ENCODE peak calls at places on chromosome 5, in nine cellular contexts. One of them, this sample, is unnamed.

GRCh38 chr5:139014726-139015125 is 139.6 kb upstream of the LRRTM2 start:
- DNase-seq in stomach: no peak
- DNase-seq in NT2/D1: no peak
- DNase-seq in hepatocyte: no peak
- DNase-seq in mammary epithelial cell: peak; percentile 83
- DNase-seq in suprapubic skin: no peak
- DNase-seq in PC-3: peak; percentile 81
- DNase-seq in left ventricle myocardium inferior: no peak
- DNase-seq in endothelial cell of umbilical vein: peak; percentile 85
- DNase-seq in this sample: no peak

GRCh38 chr5:87876616-87877015 is 392.0 kb downstream of the TMEM161B start:
- DNase-seq in PC-3: no peak
- DNase-seq in stomach: no peak
- DNase-seq in mammary epithelial cell: no peak
- DNase-seq in suprapubic skin: no peak
- DNase-seq in endothelial cell of umbilical vein: no peak
- DNase-seq in hepatocyte: no peak
- DNase-seq in left ventricle myocardium inferior: no peak
- DNase-seq in NT2/D1: no peak
- DNase-seq in this sample: no peak

GRCh38 chr5:59673438-59674058 is 220.0 kb downstream of the PDE4D start:
- DNase-seq in PC-3: peak; percentile 70
- DNase-seq in left ventricle myocardium inferior: no peak
- DNase-seq in NT2/D1: peak; percentile 11
- DNase-seq in stomach: no peak
- DNase-seq in suprapubic skin: no peak
- DNase-seq in mammary epithelial cell: peak; percentile 37
- DNase-seq in endothelial cell of umbilical vein: peak; percentile 66
- DNase-seq in hepatocyte: peak; percentile 68
- DNase-seq in this sample: no peak

GRCh38 chr5:89399553-89399952 is 516.6 kb upstream of the MEF2C start:
- DNase-seq in left ventricle myocardium inferior: no peak
- DNase-seq in endothelial cell of umbilical vein: peak; percentile 56
- DNase-seq in suprapubic skin: no peak
- DNase-seq in mammary epithelial cell: peak; percentile 24
- DNase-seq in NT2/D1: no peak
- DNase-seq in PC-3: peak; percentile 15
- DNase-seq in stomach: no peak
- DNase-seq in hepatocyte: no peak
- DNase-seq in this sample: no peak

GRCh38 chr5:73213566-73213998 is 40.6 kb downstream of the TMEM174 start:
- DNase-seq in endothelial cell of umbilical vein: no peak
- DNase-seq in left ventricle myocardium inferior: no peak
- DNase-seq in NT2/D1: no peak
- DNase-seq in stomach: no peak
- DNase-seq in suprapubic skin: no peak
- DNase-seq in PC-3: peak; percentile 11
- DNase-seq in hepatocyte: no peak
- DNase-seq in mammary epithelial cell: no peak
- DNase-seq in this sample: peak; percentile 71

GRCh38 chr5:173777149-173777548 is 111.0 kb upstream of the CPEB4 start:
- DNase-seq in mammary epithelial cell: no peak
- DNase-seq in stomach: no peak
- DNase-seq in hepatocyte: no peak
- DNase-seq in PC-3: no peak
- DNase-seq in left ventricle myocardium inferior: no peak
- DNase-seq in suprapubic skin: no peak
- DNase-seq in endothelial cell of umbilical vein: no peak
- DNase-seq in NT2/D1: no peak
- DNase-seq in this sample: no peak

GRCh38 chr5:131357739-131358561 is 94.1 kb downstream of the CDC42SE2 start:
- DNase-seq in stomach: no peak
- DNase-seq in suprapubic skin: no peak
- DNase-seq in endothelial cell of umbilical vein: no peak
- DNase-seq in hepatocyte: no peak
- DNase-seq in NT2/D1: no peak
- DNase-seq in PC-3: no peak
- DNase-seq in mammary epithelial cell: no peak
- DNase-seq in left ventricle myocardium inferior: no peak
- DNase-seq in this sample: no peak

GRCh38 chr5:94793113-94793815 is 174.8 kb downstream of the SLF1 start:
- DNase-seq in suprapubic skin: no peak
- DNase-seq in hepatocyte: no peak
- DNase-seq in stomach: no peak
- DNase-seq in left ventricle myocardium inferior: no peak
- DNase-seq in endothelial cell of umbilical vein: peak; percentile 30
- DNase-seq in mammary epithelial cell: no peak
- DNase-seq in PC-3: peak; percentile 15
- DNase-seq in NT2/D1: no peak
- DNase-seq in this sample: no peak

GRCh38 chr5:71932649-71933338 is 174.5 kb upstream of the MAP1B start:
- DNase-seq in mammary epithelial cell: no peak
- DNase-seq in hepatocyte: peak; percentile 69
- DNase-seq in stomach: peak; percentile 59
- DNase-seq in NT2/D1: peak; percentile 40
- DNase-seq in suprapubic skin: no peak
- DNase-seq in PC-3: peak; percentile 80
- DNase-seq in left ventricle myocardium inferior: peak; percentile 29
- DNase-seq in endothelial cell of umbilical vein: peak; percentile 92
- DNase-seq in this sample: peak; percentile 70

GRCh38 chr5:150502106-150502505 is 5.8 kb upstream of the NDST1 start:
- DNase-seq in endothelial cell of umbilical vein: no peak
- DNase-seq in left ventricle myocardium inferior: no peak
- DNase-seq in mammary epithelial cell: peak; percentile 42
- DNase-seq in NT2/D1: no peak
- DNase-seq in PC-3: no peak
- DNase-seq in suprapubic skin: no peak
- DNase-seq in stomach: no peak
- DNase-seq in hepatocyte: no peak
- DNase-seq in this sample: no peak

GRCh38 chr5:150173154-150173553 is 6.6 kb downstream of the CDX1 start:
- DNase-seq in NT2/D1: no peak
- DNase-seq in mammary epithelial cell: no peak
- DNase-seq in suprapubic skin: no peak
- DNase-seq in endothelial cell of umbilical vein: no peak
- DNase-seq in left ventricle myocardium inferior: no peak
- DNase-seq in hepatocyte: no peak
- DNase-seq in PC-3: no peak
- DNase-seq in stomach: no peak
- DNase-seq in this sample: peak; percentile 38

GRCh38 chr5:159427180-159428012 is 97.1 kb upstream of the IL12B start:
- DNase-seq in PC-3: no peak
- DNase-seq in stomach: no peak
- DNase-seq in NT2/D1: no peak
- DNase-seq in mammary epithelial cell: no peak
- DNase-seq in hepatocyte: no peak
- DNase-seq in endothelial cell of umbilical vein: no peak
- DNase-seq in left ventricle myocardium inferior: no peak
- DNase-seq in suprapubic skin: no peak
- DNase-seq in this sample: no peak

GRCh38 chr5:66498791-66499207 is 97.4 kb upstream of the MAST4 start:
- DNase-seq in PC-3: peak; percentile 10
- DNase-seq in stomach: no peak
- DNase-seq in mammary epithelial cell: peak; percentile 42
- DNase-seq in left ventricle myocardium inferior: no peak
- DNase-seq in suprapubic skin: no peak
- DNase-seq in hepatocyte: peak; percentile 12
- DNase-seq in NT2/D1: no peak
- DNase-seq in endothelial cell of umbilical vein: peak; percentile 4
- DNase-seq in this sample: no peak

GRCh38 chr5:29378104-29378503 is 1815.4 kb upstream of the CDH6 start:
- DNase-seq in mammary epithelial cell: no peak
- DNase-seq in left ventricle myocardium inferior: no peak
- DNase-seq in stomach: no peak
- DNase-seq in suprapubic skin: no peak
- DNase-seq in endothelial cell of umbilical vein: no peak
- DNase-seq in hepatocyte: no peak
- DNase-seq in PC-3: peak; percentile 62
- DNase-seq in NT2/D1: no peak
- DNase-seq in this sample: no peak

GRCh38 chr5:90287031-90287430 is 122.5 kb downstream of the CETN3 start:
- DNase-seq in PC-3: peak; percentile 27
- DNase-seq in NT2/D1: no peak
- DNase-seq in suprapubic skin: no peak
- DNase-seq in mammary epithelial cell: no peak
- DNase-seq in stomach: no peak
- DNase-seq in endothelial cell of umbilical vein: no peak
- DNase-seq in hepatocyte: no peak
- DNase-seq in left ventricle myocardium inferior: no peak
- DNase-seq in this sample: no peak

GRCh38 chr5:59496524-59497134 is 396.9 kb downstream of the PDE4D start:
- DNase-seq in suprapubic skin: no peak
- DNase-seq in NT2/D1: no peak
- DNase-seq in mammary epithelial cell: no peak
- DNase-seq in stomach: no peak
- DNase-seq in left ventricle myocardium inferior: no peak
- DNase-seq in hepatocyte: no peak
- DNase-seq in endothelial cell of umbilical vein: peak; percentile 11
- DNase-seq in PC-3: peak; percentile 39
- DNase-seq in this sample: no peak

GRCh38 chr5:93579561-93580386 is 1.2 kb downstream of the NR2F1-AS1 start:
- DNase-seq in hepatocyte: no peak
- DNase-seq in left ventricle myocardium inferior: no peak
- DNase-seq in mammary epithelial cell: peak; percentile 52
- DNase-seq in NT2/D1: no peak
- DNase-seq in endothelial cell of umbilical vein: peak; percentile 65
- DNase-seq in stomach: no peak
- DNase-seq in suprapubic skin: no peak
- DNase-seq in PC-3: peak; percentile 51
- DNase-seq in this sample: no peak

GRCh38 chr5:172849636-172850453 is 15.8 kb downstream of the ERGIC1 start:
- DNase-seq in mammary epithelial cell: peak; percentile 28
- DNase-seq in hepatocyte: no peak
- DNase-seq in endothelial cell of umbilical vein: no peak
- DNase-seq in NT2/D1: no peak
- DNase-seq in stomach: peak; percentile 86
- DNase-seq in PC-3: peak; percentile 16
- DNase-seq in suprapubic skin: no peak
- DNase-seq in left ventricle myocardium inferior: no peak
- DNase-seq in this sample: peak; percentile 86

GRCh38 chr5:38888023-38888422 is 42.2 kb downstream of the OSMR start:
- DNase-seq in NT2/D1: peak; percentile 23
- DNase-seq in hepatocyte: no peak
- DNase-seq in stomach: no peak
- DNase-seq in endothelial cell of umbilical vein: no peak
- DNase-seq in mammary epithelial cell: no peak
- DNase-seq in PC-3: no peak
- DNase-seq in suprapubic skin: no peak
- DNase-seq in left ventricle myocardium inferior: no peak
- DNase-seq in this sample: no peak
- H3K36me3 ChIP-seq in NT2/D1: peaks cover 12% of the 10 kb centered on the region
- H3K36me3 ChIP-seq in hepatocyte: no peaks in the 10 kb centered on the region
- H3K36me3 ChIP-seq in stomach: peaks cover 48% of the 10 kb centered on the region
- H3K36me3 ChIP-seq in endothelial cell of umbilical vein: no peaks in the 10 kb centered on the region
- H3K36me3 ChIP-seq in mammary epithelial cell: peaks cover 47% of the 10 kb centered on the region
- H3K36me3 ChIP-seq in PC-3: peaks cover 30% of the 10 kb centered on the region
- H3K36me3 ChIP-seq in suprapubic skin: peaks cover 50% of the 10 kb centered on the region
- H3K36me3 ChIP-seq in left ventricle myocardium inferior: peaks cover 45% of the 10 kb centered on the region
- H3K36me3 ChIP-seq in this sample: no peaks in the 10 kb centered on the region

DNA sequence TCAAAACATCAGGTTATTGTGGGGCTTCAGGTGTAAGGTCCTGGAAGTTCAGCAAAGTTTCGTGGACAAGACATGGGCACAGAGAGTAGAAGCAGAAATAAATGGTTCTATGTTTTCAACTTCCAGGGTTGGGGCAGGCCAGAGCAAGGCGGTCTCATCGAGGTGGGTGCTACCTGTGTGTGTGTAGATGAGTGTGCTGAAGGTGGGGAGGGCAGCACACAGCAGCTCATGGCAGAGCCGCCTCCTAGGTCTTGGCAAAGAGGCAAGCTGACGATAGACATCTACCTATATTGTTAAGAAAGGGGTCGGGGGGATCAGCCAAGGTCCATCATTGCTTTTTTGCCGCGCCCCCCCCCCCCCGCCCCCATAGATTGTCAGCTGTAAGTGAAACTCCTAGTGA is 3.8 kb downstream of the RAB24 start:
- DNase-seq in suprapubic skin: no peak
- DNase-seq in hepatocyte: no peak
- DNase-seq in stomach: no peak
- DNase-seq in PC-3: no peak
- DNase-seq in left ventricle myocardium inferior: no peak
- DNase-seq in NT2/D1: no peak
- DNase-seq in mammary epithelial cell: no peak
- DNase-seq in endothelial cell of umbilical vein: no peak
- DNase-seq in this sample: no peak
- H3K36me3 ChIP-seq in suprapubic skin: peaks cover 17% of the 10 kb centered on the region
- H3K36me3 ChIP-seq in hepatocyte: no peaks in the 10 kb centered on the region
- H3K36me3 ChIP-seq in stomach: peaks cover 33% of the 10 kb centered on the region
- H3K36me3 ChIP-seq in PC-3: peaks cover 11% of the 10 kb centered on the region
- H3K36me3 ChIP-seq in left ventricle myocardium inferior: peaks cover 26% of the 10 kb centered on the region
- H3K36me3 ChIP-seq in NT2/D1: peaks cover 53% of the 10 kb centered on the region
- H3K36me3 ChIP-seq in mammary epithelial cell: peaks cover 6% of the 10 kb centered on the region
- H3K36me3 ChIP-seq in endothelial cell of umbilical vein: no peaks in the 10 kb centered on the region
- H3K36me3 ChIP-seq in this sample: peaks cover under 1% of the 10 kb centered on the region

GRCh38 chr5:143573568-143574170 is 170.2 kb upstream of the NR3C1 start:
- DNase-seq in suprapubic skin: no peak
- DNase-seq in NT2/D1: no peak
- DNase-seq in left ventricle myocardium inferior: no peak
- DNase-seq in endothelial cell of umbilical vein: no peak
- DNase-seq in mammary epithelial cell: no peak
- DNase-seq in PC-3: no peak
- DNase-seq in stomach: no peak
- DNase-seq in hepatocyte: no peak
- DNase-seq in this sample: no peak
- H3K36me3 ChIP-seq in suprapubic skin: no peaks in the 10 kb centered on the region
- H3K36me3 ChIP-seq in NT2/D1: no peaks in the 10 kb centered on the region
- H3K36me3 ChIP-seq in left ventricle myocardium inferior: no peaks in the 10 kb centered on the region
- H3K36me3 ChIP-seq in endothelial cell of umbilical vein: no peaks in the 10 kb centered on the region
- H3K36me3 ChIP-seq in mammary epithelial cell: no peaks in the 10 kb centered on the region
- H3K36me3 ChIP-seq in PC-3: no peaks in the 10 kb centered on the region
- H3K36me3 ChIP-seq in stomach: no peaks in the 10 kb centered on the region
- H3K36me3 ChIP-seq in hepatocyte: no peaks in the 10 kb centered on the region
- H3K36me3 ChIP-seq in this sample: no peaks in the 10 kb centered on the region

GRCh38 chr5:55988979-55989612 is 5.7 kb downstream of the IL6ST start:
- DNase-seq in NT2/D1: no peak
- DNase-seq in left ventricle myocardium inferior: no peak
- DNase-seq in mammary epithelial cell: no peak
- DNase-seq in hepatocyte: no peak
- DNase-seq in suprapubic skin: no peak
- DNase-seq in endothelial cell of umbilical vein: peak; percentile 24
- DNase-seq in stomach: no peak
- DNase-seq in PC-3: no peak
- DNase-seq in this sample: no peak

GRCh38 chr5:55985181-55985580 is 9.6 kb downstream of the IL6ST start:
- DNase-seq in suprapubic skin: no peak
- DNase-seq in PC-3: no peak
- DNase-seq in NT2/D1: no peak
- DNase-seq in hepatocyte: no peak
- DNase-seq in left ventricle myocardium inferior: no peak
- DNase-seq in stomach: no peak
- DNase-seq in mammary epithelial cell: no peak
- DNase-seq in endothelial cell of umbilical vein: no peak
- DNase-seq in this sample: no peak

GRCh38 chr5:55986931-55987330 is 7.8 kb downstream of the IL6ST start:
- DNase-seq in stomach: no peak
- DNase-seq in hepatocyte: no peak
- DNase-seq in left ventricle myocardium inferior: no peak
- DNase-seq in mammary epithelial cell: no peak
- DNase-seq in PC-3: no peak
- DNase-seq in suprapubic skin: no peak
- DNase-seq in NT2/D1: no peak
- DNase-seq in endothelial cell of umbilical vein: no peak
- DNase-seq in this sample: no peak

GRCh38 chr5:55982957-55983381 is 11.8 kb downstream of the IL6ST start:
- DNase-seq in left ventricle myocardium inferior: no peak
- DNase-seq in PC-3: peak; percentile 11
- DNase-seq in suprapubic skin: no peak
- DNase-seq in mammary epithelial cell: no peak
- DNase-seq in NT2/D1: no peak
- DNase-seq in endothelial cell of umbilical vein: no peak
- DNase-seq in stomach: peak; percentile 36
- DNase-seq in hepatocyte: peak; percentile 35
- DNase-seq in this sample: peak; percentile 45

GRCh38 chr5:55983986-55984385 is 10.8 kb downstream of the IL6ST start:
- DNase-seq in endothelial cell of umbilical vein: no peak
- DNase-seq in stomach: no peak
- DNase-seq in hepatocyte: no peak
- DNase-seq in suprapubic skin: no peak
- DNase-seq in left ventricle myocardium inferior: no peak
- DNase-seq in mammary epithelial cell: no peak
- DNase-seq in PC-3: no peak
- DNase-seq in NT2/D1: no peak
- DNase-seq in this sample: no peak
- H3K36me3 ChIP-seq in endothelial cell of umbilical vein: peaks cover 13% of the 10 kb centered on the region
- H3K36me3 ChIP-seq in stomach: peaks cover 46% of the 10 kb centered on the region
- H3K36me3 ChIP-seq in hepatocyte: no peaks in the 10 kb centered on the region
- H3K36me3 ChIP-seq in suprapubic skin: peaks cover 23% of the 10 kb centered on the region
- H3K36me3 ChIP-seq in left ventricle myocardium inferior: peaks cover 38% of the 10 kb centered on the region
- H3K36me3 ChIP-seq in mammary epithelial cell: peaks cover 7% of the 10 kb centered on the region
- H3K36me3 ChIP-seq in PC-3: no peaks in the 10 kb centered on the region
- H3K36me3 ChIP-seq in NT2/D1: peaks cover 33% of the 10 kb centered on the region
- H3K36me3 ChIP-seq in this sample: no peaks in the 10 kb centered on the region

This sample was measured in colonic mucosa.